ENCODE peak calls at places on chromosomes 13 and 19, in ten cellular contexts. E is dorsolateral prefrontal cortex, Z is heart right ventricle, J is A673, W is uterus, C is stomach, B is IMR-90, X is heart left ventricle, S is cardiac muscle cell, M is sigmoid colon. Y is an unnamed sample.

GRCh38 chr13:26460652-26461051 is 96.8 kb upstream of the WASF3 start:
- DNase-seq in E (no peak), C (peak; percentile 42), Z (peak; percentile 79), B (peak; percentile 84), W (peak; percentile 66), M (peak; percentile 91), J (no peak), S (no peak), X (peak; percentile 90), Y (no peak)

GRCh38 chr19:35290381-35291135 is 1.4 kb upstream of the MAG start:
- DNase-seq in M (no peak), B (no peak), W (no peak), X (no peak), E (peak; percentile 77), S (no peak), Z (no peak), J (no peak), C (no peak), Y (no peak)

GRCh38 chr19:19115954-19116353 is 22.3 kb downstream of the TMEM161A start:
- DNase-seq in S (peak; percentile 24), W (no peak), B (no peak), J (peak; percentile 37), X (no peak), Z (peak; percentile 43), E (no peak), M (no peak), C (peak; percentile 29), Y (no peak)

GRCh38 chr13:91384891-91385290 is 13.5 kb upstream of the GPC5 start:
- DNase-seq in W (no peak), E (no peak), X (no peak), C (no peak), Z (no peak), M (no peak), B (no peak), J (no peak), S (no peak), Y (no peak)

GRCh38 chr19:46021531-46022041 is 1.3 kb downstream of the PGLYRP1 start:
- DNase-seq in X (no peak), B (no peak), W (no peak), S (no peak), M (peak; percentile 42), Z (no peak), J (no peak), E (no peak), C (peak; percentile 46), Y (no peak)

GRCh38 chr13:98869408-98870090 is 108.3 kb downstream of the DOCK9 start:
- DNase-seq in J (no peak), W (no peak), C (peak; percentile 29), S (no peak), Z (peak; percentile 40), B (no peak), E (no peak), M (no peak), X (peak; percentile 31), Y (no peak)

GRCh38 chr13:35855531-35856019 is 275.6 kb downstream of the DCLK1 start:
- DNase-seq in B (no peak), C (no peak), W (no peak), S (no peak), Z (no peak), X (no peak), J (peak; percentile 4), E (peak; percentile 43), M (no peak), Y (no peak)

GRCh38 chr13:80245162-80245733 is 95.7 kb downstream of the SPRY2 start:
- DNase-seq in X (no peak), W (no peak), J (peak; percentile 89), S (no peak), C (no peak), B (no peak), E (no peak), Z (no peak), M (no peak), Y (no peak)

GRCh38 chr13:74978596-74978995 is 503.4 kb downstream of the TBC1D4 start:
- DNase-seq in M (no peak), X (no peak), S (no peak), J (no peak), B (no peak), W (no peak), E (no peak), Z (no peak), C (no peak), Y (no peak)

GRCh38 chr13:105971312-105971711 is 564.1 kb downstream of the EFNB2 start:
- DNase-seq in Z (no peak), W (no peak), J (peak; percentile 23), C (no peak), S (no peak), X (no peak), B (no peak), M (no peak), E (no peak), Y (no peak)

GRCh38 chr13:38308736-38309135 is 40.9 kb upstream of the UFM1 start:
- DNase-seq in S (no peak), W (no peak), E (no peak), X (no peak), Z (no peak), J (no peak), B (peak; percentile 63), C (no peak), M (no peak), Y (no peak)

GRCh38 chr19:2150794-2151338 is 500 bp downstream of the AP3D1 start:
- DNase-seq in J (no peak), B (no peak), X (no peak), Z (peak; percentile 34), M (no peak), S (no peak), C (no peak), W (peak; percentile 40), E (no peak), Y (no peak)

GRCh38 chr13:97274782-97275252 is 52.7 kb downstream of the MBNL2 start:
- DNase-seq in B (peak; percentile 87), M (no peak), X (no peak), W (no peak), S (no peak), J (peak; percentile 42), E (no peak), Z (no peak), C (no peak), Y (no peak)

GRCh38 chr13:26469602-26470001 is 87.9 kb upstream of the WASF3 start:
- DNase-seq in W (no peak), J (no peak), Z (no peak), B (no peak), S (no peak), E (no peak), C (no peak), X (no peak), M (no peak), Y (no peak)

GRCh38 chr13:96089749-96090239 is at the start of gene HS6ST3:
- DNase-seq in B (no peak), S (peak; percentile 56), X (peak; percentile 16), E (peak; percentile 67), Z (peak; percentile 36), M (no peak), C (peak; percentile 73), W (peak; percentile 18), J (peak; percentile 31), Y (no peak)

GRCh38 chr13:76425930-76426329 is 460.3 kb downstream of the KCTD12 start:
- DNase-seq in M (no peak), X (peak; percentile 7), J (peak; percentile 10), B (peak; percentile 93), Z (no peak), C (no peak), S (no peak), E (no peak), W (no peak), Y (no peak)

DNA sequence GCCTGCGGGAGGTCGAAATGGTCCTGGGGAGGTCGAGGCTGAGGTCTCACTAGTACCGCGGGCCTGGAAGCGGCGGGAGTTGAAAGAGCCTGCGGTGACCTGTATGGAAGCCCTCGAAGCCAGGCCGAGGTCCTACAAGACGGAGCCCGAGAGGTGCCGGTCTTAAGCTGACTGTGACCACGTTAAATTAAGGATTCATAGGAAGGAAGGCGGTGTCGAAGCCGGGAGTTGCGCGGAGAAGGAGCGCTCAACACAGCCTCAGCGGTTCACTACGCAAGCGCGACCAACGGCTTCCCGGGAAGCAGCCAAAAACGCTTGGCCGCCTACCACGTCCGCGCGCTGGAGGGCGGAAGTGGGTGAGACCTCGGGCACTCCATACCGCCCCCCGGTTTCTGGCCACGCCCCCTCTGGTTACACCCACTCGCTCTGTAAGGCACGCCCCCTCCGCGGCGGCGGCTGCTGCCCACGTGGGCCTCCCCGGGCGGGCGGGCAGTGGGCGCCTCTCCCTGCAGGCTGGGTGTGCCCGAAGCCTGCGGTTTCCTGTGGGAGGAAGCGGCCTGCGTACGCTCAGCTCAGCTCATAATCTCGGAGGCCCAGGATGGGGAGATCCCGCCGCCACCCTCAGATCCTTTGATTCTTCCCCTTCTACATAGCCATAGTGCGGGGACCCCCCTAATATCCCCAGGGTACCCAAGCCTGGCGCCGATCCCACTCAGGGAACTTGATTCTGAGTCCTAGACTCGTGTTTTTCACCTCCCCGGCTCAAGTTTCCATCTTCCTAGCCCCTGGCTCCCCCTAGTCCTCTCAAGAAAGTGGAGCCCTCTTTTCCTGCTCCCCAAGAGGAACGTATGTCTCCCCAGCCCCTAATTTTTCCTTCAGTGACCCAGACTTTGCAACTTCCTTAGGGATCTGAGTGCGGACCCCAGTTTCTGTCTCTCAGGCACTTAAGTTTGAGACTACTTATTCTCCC is 3.4 kb upstream of the EMP3 start:
- DNase-seq in Z (peak; percentile 100), J (peak; percentile 99), B (peak; percentile 98), W (peak; percentile 99), M (peak; percentile 100), C (peak; percentile 99), S (peak; percentile 99), E (peak; percentile 97), X (peak; percentile 99), Y (peak; percentile 99)
- TF ChIP-seq CTCF in Z (no peak), J (no peak), B (peak; percentile 15), W (peak; percentile 1), M (no peak), C (no peak), S (no peak), E (peak; percentile 27), X (peak; percentile 45), Y (no peak)

GRCh38 chr19:15177269-15178116 is 23.3 kb downstream of the NOTCH3 start:
- DNase-seq in B (peak; percentile 64), Z (peak; percentile 86), X (peak; percentile 76), C (peak; percentile 88), W (peak; percentile 81), E (peak; percentile 74), M (peak; percentile 86), J (peak; percentile 89), S (peak; percentile 92), Y (no peak)
- H3K4me3 ChIP-seq in B (no peak overlapping the region), Z (no peak overlapping the region), X (peak overlapping the region; percentile 47), C (peak overlapping the region; percentile 11), W (no peak overlapping the region), E (peak overlapping the region; percentile 33), M (no peak overlapping the region), J (peak overlapping the region; percentile 41), S (no peak overlapping the region), Y (peak overlapping the region; percentile 60)

GRCh38 chr19:50912102-50912599 is 956 bp upstream of the KLK4 start:
- DNase-seq in B (no peak), M (no peak), C (no peak), S (no peak), X (no peak), W (no peak), E (no peak), J (no peak), Z (no peak), Y (no peak)
- H3K27ac ChIP-seq in B (no peak overlapping the region), M (no peak overlapping the region), C (no peak overlapping the region), S (no peak overlapping the region), X (no peak overlapping the region), W (no peak overlapping the region), E (no peak overlapping the region), J (no peak overlapping the region), Z (no peak overlapping the region), Y (no peak overlapping the region)

DNA sequence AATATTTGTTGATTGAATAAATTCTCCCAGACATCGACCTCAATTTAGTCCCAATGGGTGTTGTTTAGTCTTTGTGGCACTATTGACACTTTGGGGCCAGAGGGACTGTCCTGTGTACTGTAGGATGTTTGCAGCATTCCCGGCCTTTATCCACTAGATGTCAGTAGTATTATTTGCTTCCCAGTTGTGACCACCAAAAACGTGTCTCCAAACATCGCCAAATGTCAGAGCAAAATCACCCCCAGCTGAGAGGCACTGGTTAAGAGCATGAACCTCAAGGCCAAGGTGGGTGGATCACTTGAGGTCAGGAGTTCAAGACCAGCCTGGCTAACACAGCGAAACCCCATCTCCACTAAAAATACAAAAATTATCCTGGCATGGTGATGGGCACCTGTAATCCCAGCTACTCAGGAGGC is 15.4 kb downstream of the NLRP12 start:
- DNase-seq in X (no peak), B (peak; percentile 42), C (no peak), E (no peak), W (no peak), Z (no peak), S (peak; percentile 55), M (no peak), J (peak; percentile 62), Y (no peak)
- TF ChIP-seq CTCF in X (peak; percentile 65), B (peak; percentile 67), C (no peak), E (peak; percentile 49), W (no peak), Z (peak; percentile 60), S (peak; percentile 74), M (no peak), J (peak; percentile 64), Y (no peak)

Y was measured in coronary artery.